ENCODE peak calls at places on chromosomes 1 and 21, in ten cellular contexts. X is A549, V is endodermal cell, H is fibroblast of lung, L is MM.1S, K is breast epithelium, C is GM12878, I is stomach, F is psoas muscle, O is PC-3. Q is an unnamed sample. For H3K4me1, the result is how much of the 10 kb centered on the place peaks cover.

GRCh38 chr1:51660570-51660969 is 43.7 kb downstream of the OSBPL9 start:
- DNase-seq in K (no peak), I (no peak), H (no peak), X (no peak), V (no peak), F (no peak), O (no peak), L (no peak), C (no peak), Q (no peak)

GRCh38 chr1:196355206-196355786 is 252.9 kb downstream of the KCNT2 start:
- DNase-seq in O (peak), V (no peak), H (peak), K (no peak), F (no peak), L (peak), I (no peak), C (no peak), X (peak), Q (no peak)

GRCh38 chr1:156436319-156437043 is 64.1 kb downstream of the MEF2D start:
- DNase-seq in F (no peak), C (no peak), H (no peak), L (no peak), O (no peak), V (peak), K (no peak), I (no peak), X (no peak), Q (no peak)

GRCh38 chr21:41410767-41411448 is 15.1 kb upstream of the MX1 start:
- DNase-seq in C (no peak), K (no peak), H (no peak), O (no peak), I (no peak), V (no peak), L (no peak), X (no peak), F (no peak), Q (no peak)

GRCh38 chr1:167829868-167830267 is 84.1 kb downstream of the ADCY10 start:
- DNase-seq in H (peak), V (no peak), L (no peak), C (no peak), O (no peak), F (no peak), K (no peak), X (no peak), I (no peak), Q (no peak)

GRCh38 chr21:27419153-27419552 is 452.3 kb upstream of the ADAMTS5 start:
- DNase-seq in H (no peak), I (no peak), C (no peak), X (no peak), L (no peak), K (no peak), F (no peak), O (no peak), V (no peak), Q (no peak)

GRCh38 chr1:18322353-18323032 is 158.2 kb upstream of the KLHDC7A start:
- DNase-seq in H (no peak), F (no peak), L (no peak), O (peak), I (no peak), C (no peak), X (peak), V (peak), K (no peak), Q (no peak)

GRCh38 chr1:212229654-212230053 is 55.6 kb upstream of the PPP2R5A start:
- DNase-seq in H (peak), F (no peak), I (no peak), C (no peak), X (no peak), K (no peak), O (peak), L (no peak), V (no peak), Q (no peak)

GRCh38 chr1:5661196-5662130 is 330.8 kb downstream of the NPHP4 start:
- DNase-seq in C (no peak), H (no peak), K (no peak), O (no peak), F (no peak), I (no peak), V (peak), X (no peak), L (no peak), Q (no peak)

GRCh38 chr1:185646202-185646683 is 87.9 kb upstream of the HMCN1 start:
- DNase-seq in F (no peak), C (no peak), O (peak), K (no peak), I (peak), H (peak), L (no peak), X (peak), V (peak), Q (peak)

GRCh38 chr21:43731476-43731875 is 12.5 kb downstream of the PDXK start:
- DNase-seq in L (no peak), H (no peak), C (no peak), F (no peak), X (no peak), K (no peak), O (no peak), I (peak), V (no peak), Q (no peak)

GRCh38 chr1:36151845-36152203 is 2.5 kb upstream of the TRAPPC3 start:
- DNase-seq in V (no peak), K (no peak), H (peak), O (no peak), C (no peak), X (no peak), F (peak), I (no peak), L (peak), Q (no peak)

GRCh38 chr1:159421821-159422220 is 10.2 kb upstream of the OR10J4 start:
- DNase-seq in L (no peak), C (no peak), K (no peak), V (peak), O (no peak), I (no peak), H (no peak), F (no peak), X (no peak), Q (no peak)

GRCh38 chr1:5973771-5974170 is 18.5 kb downstream of the NPHP4 start:
- DNase-seq in X (no peak), H (peak), L (no peak), I (no peak), O (no peak), K (peak), F (peak), C (no peak), V (no peak), Q (no peak)

GRCh38 chr1:7221823-7222462 is 436.7 kb downstream of the CAMTA1 start:
- DNase-seq in O (no peak), K (no peak), X (no peak), V (no peak), I (no peak), C (no peak), L (no peak), F (no peak), H (peak), Q (no peak)

GRCh38 chr1:109148838-109149555 is 35.1 kb downstream of the ELAPOR1 start:
- DNase-seq in O (no peak), I (no peak), V (no peak), X (no peak), H (no peak), L (no peak), C (no peak), F (no peak), K (no peak), Q (no peak)

GRCh38 chr1:235138821-235139220 is 10.2 kb upstream of the TOMM20 start:
- DNase-seq in I (no peak), C (no peak), O (no peak), F (no peak), K (no peak), L (no peak), X (no peak), H (no peak), V (no peak), Q (no peak)

GRCh38 chr1:12153181-12153785 is 13.5 kb upstream of the TNFRSF1B start:
- DNase-seq in F (peak), L (no peak), I (peak), O (peak), H (peak), C (peak), X (no peak), K (no peak), V (no peak), Q (no peak)

GRCh38 chr1:44346184-44346583 is 8.9 kb downstream of the ERI3 start:
- DNase-seq in I (no peak), F (no peak), V (no peak), H (no peak), K (no peak), L (no peak), X (no peak), O (no peak), C (no peak), Q (no peak)

GRCh38 chr1:109996476-109996875 is 11.9 kb downstream of the AHCYL1 start:
- DNase-seq in V (no peak), L (no peak), F (no peak), X (no peak), O (peak), I (no peak), H (peak), C (no peak), K (no peak), Q (no peak)

GRCh38 chr21:37224861-37225260 is 42.3 kb downstream of the VPS26C start:
- DNase-seq in V (no peak), O (no peak), K (no peak), H (no peak), C (no peak), I (no peak), L (no peak), X (no peak), F (no peak), Q (no peak)

GRCh38 chr1:119371800-119372199 is 3.2 kb downstream of the HAO2 start:
- DNase-seq in I (no peak), V (no peak), O (no peak), K (no peak), F (no peak), X (no peak), L (no peak), H (no peak), C (no peak), Q (no peak)

GRCh38 chr1:27491748-27492700 is 2.1 kb upstream of the WASF2 start:
- DNase-seq in K (peak), O (no peak), C (no peak), I (no peak), H (peak), F (peak), X (no peak), V (no peak), L (peak), Q (no peak)

GRCh38 chr1:160244209-160244608 is 18.1 kb downstream of the DCAF8 start:
- DNase-seq in K (no peak), H (no peak), O (peak), F (no peak), I (no peak), L (no peak), C (no peak), V (no peak), X (no peak), Q (no peak)

GRCh38 chr1:6188466-6188865 is 8.3 kb upstream of the CHD5 start:
- DNase-seq in L (no peak), F (peak), V (no peak), I (no peak), C (no peak), H (no peak), K (no peak), X (no peak), O (no peak), Q (no peak)

GRCh38 chr1:151968058-151968457 is 25.6 kb downstream of the S100A10 start:
- DNase-seq in O (peak), F (no peak), V (peak), H (peak), K (no peak), I (peak), C (no peak), X (peak), L (peak), Q (no peak)

GRCh38 chr1:205805082-205805711 is 7.8 kb downstream of the SLC41A1 start:
- DNase-seq in X (no peak), F (no peak), V (no peak), O (no peak), K (no peak), L (no peak), H (peak), I (no peak), C (no peak), Q (no peak)

GRCh38 chr1:78911956-78912880 is 94.3 kb downstream of the ADGRL4 start:
- DNase-seq in I (no peak), O (no peak), L (no peak), X (no peak), K (no peak), V (no peak), C (no peak), F (no peak), H (no peak), Q (no peak)

GRCh38 chr1:32939655-32940371 is 24.8 kb downstream of the RNF19B start:
- DNase-seq in K (no peak), V (no peak), X (no peak), C (no peak), F (no peak), H (peak), I (no peak), O (peak), L (no peak), Q (no peak)

GRCh38 chr21:44969965-44970755 is 30.3 kb downstream of the SLX9 start:
- DNase-seq in K (no peak), V (no peak), I (no peak), F (no peak), L (no peak), C (no peak), O (peak), H (peak), X (no peak), Q (no peak)

GRCh38 chr21:44971672-44971995 is 31.8 kb downstream of the SLX9 start:
- DNase-seq in O (no peak), H (no peak), V (no peak), X (no peak), L (no peak), I (no peak), F (no peak), C (no peak), K (no peak), Q (no peak)

GRCh38 chr21:44970766-44971671 is 31.2 kb downstream of the SLX9 start:
- DNase-seq in X (no peak), K (no peak), H (no peak), I (no peak), V (no peak), L (no peak), O (no peak), C (no peak), F (no peak), Q (no peak)

GRCh38 chr21:44967082-44968047 is 27.5 kb downstream of the SLX9 start:
- DNase-seq in I (no peak), L (no peak), K (no peak), O (no peak), X (no peak), F (peak), V (no peak), C (no peak), H (no peak), Q (no peak)

DNA sequence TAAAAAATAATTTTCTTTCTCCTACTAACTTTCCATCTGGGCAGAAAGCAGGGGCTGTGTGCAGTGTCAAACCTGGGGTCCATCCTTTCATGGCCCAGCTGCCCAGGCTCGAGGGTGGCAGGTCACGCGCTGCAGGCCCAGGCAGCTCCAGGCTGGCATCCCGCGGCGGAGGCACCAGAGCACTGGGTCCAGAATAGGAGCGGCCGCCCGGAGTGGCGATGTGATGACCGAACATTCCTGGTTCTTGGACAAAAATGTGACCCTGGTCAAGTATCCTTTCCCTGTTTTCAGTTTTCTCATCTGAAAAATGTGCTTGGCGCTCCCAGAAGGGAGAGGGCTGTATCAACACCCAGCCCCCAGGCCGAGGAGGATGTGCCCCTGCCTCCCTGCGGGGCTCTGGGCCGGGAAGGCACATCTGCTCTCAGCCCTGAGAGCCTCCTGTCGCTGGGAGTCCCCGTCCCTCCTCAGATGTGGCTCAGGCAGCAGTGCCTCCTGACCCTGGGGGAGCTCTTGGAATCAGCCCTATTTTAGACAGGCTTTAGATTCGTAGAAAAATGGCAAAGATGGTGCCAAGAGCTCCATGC is 29.3 kb downstream of the SLX9 start:
- DNase-seq in F (no peak), L (no peak), O (no peak), C (no peak), K (no peak), I (no peak), H (no peak), V (no peak), X (no peak), Q (no peak)
- H3K4me1 ChIP-seq in F (under half), L (under half), O (under half), C (under half), K (under half), I (half or more), H (under half), V (under half), X (under half), Q (under half)

GRCh38 chr1:147725685-147726084 is 34.7 kb downstream of the GJA5 start:
- DNase-seq in X (no peak), C (no peak), K (no peak), H (no peak), O (no peak), L (no peak), I (no peak), V (no peak), F (no peak), Q (no peak)

GRCh38 chr1:147722114-147722513 is 38.3 kb downstream of the GJA5 start:
- DNase-seq in C (no peak), K (no peak), X (no peak), F (no peak), H (no peak), O (no peak), L (no peak), V (peak), I (no peak), Q (no peak)

GRCh38 chr1:147723691-147724323 is 36.6 kb downstream of the GJA5 start:
- DNase-seq in L (peak), F (no peak), V (peak), O (peak), C (no peak), X (peak), I (no peak), K (no peak), H (peak), Q (peak)

GRCh38 chr1:147721711-147722110 is 38.7 kb downstream of the GJA5 start:
- DNase-seq in K (no peak), O (peak), X (no peak), I (no peak), V (no peak), C (no peak), H (no peak), L (no peak), F (no peak), Q (no peak)

DNA sequence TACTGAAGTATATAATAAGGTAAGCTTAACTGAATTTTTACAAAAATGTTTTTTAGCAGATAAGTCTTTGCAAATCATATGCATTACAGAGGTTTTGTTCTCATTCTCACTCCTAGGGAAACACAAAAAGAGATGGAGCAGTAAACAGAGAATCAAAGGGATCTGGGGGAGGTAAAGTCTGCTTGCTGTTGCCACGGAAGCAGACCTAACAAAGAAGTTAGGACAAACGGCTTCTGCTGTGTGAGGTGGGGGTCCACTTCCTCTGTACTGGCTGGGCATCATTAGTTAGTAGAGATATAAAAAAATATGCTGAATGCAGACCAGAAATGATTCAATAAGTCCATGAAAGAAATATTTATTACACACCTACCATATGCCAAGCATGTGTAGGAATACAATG is 34.2 kb downstream of the GJA5 start:
- DNase-seq in L (no peak), O (no peak), V (no peak), I (no peak), H (no peak), C (no peak), X (no peak), F (no peak), K (no peak), Q (no peak)
- H3K4me1 ChIP-seq in L (under half), O (under half), V (under half), I (under half), H (under half), C (under half), X (under half), F (under half), K (under half), Q (under half)

DNA sequence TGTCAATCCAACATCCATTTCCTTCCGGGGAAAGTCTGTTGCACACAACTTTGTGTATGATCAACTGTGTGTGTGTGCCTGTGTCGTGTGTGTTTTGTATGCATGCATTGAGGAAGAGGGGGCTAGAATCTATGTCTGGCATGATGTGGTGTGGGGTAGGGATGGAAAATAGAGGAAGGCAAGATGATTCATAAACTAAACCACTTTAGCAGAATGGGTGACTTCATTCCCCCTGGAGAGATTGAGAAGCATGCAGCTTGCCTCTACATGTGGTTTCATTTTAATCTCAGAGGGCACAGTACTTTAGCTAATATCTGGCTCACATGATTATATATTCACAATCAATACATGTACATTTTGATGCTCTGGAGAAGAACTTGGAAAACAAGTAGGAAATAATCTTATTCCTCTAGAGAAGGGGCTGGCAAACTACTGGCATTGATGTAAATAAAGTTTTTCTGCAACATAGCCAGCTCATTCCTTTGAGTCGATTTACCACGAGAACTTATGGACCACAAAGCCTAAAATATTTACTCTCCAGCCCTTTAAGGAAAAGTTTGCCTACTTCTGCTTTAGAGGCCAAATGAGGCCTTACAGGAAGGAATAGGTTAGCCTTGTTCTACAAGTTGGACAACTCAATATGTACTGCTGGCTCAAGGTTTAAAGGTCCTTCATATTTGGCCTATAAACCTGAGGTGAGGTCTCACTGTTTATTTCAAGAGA is 144.7 kb upstream of the DNAH14 start:
- DNase-seq in H (peak), X (no peak), F (no peak), V (no peak), O (peak), L (no peak), C (no peak), K (no peak), I (no peak), Q (no peak)
- H3K4me1 ChIP-seq in H (under half), X (under half), F (under half), V (under half), O (under half), L (under half), C (under half), K (under half), I (under half), Q (under half)

GRCh38 chr1:225445644-225446297 is 17.9 kb upstream of the LBR start:
- DNase-seq in I (no peak), C (no peak), K (no peak), V (peak), O (peak), X (no peak), L (no peak), H (no peak), F (no peak), Q (peak)

GRCh38 chr1:225440380-225440957 is 12.6 kb upstream of the LBR start:
- DNase-seq in O (no peak), F (no peak), I (no peak), C (no peak), K (no peak), V (no peak), H (no peak), L (no peak), X (no peak), Q (no peak)

GRCh38 chr1:225446298-225446941 is 18.6 kb upstream of the LBR start:
- DNase-seq in O (no peak), L (peak), X (no peak), H (no peak), K (no peak), F (no peak), V (peak), C (no peak), I (no peak), Q (no peak)

GRCh38 chr1:225441314-225442119 is 13.7 kb upstream of the LBR start:
- DNase-seq in X (no peak), I (no peak), K (no peak), O (no peak), V (no peak), C (no peak), H (no peak), F (no peak), L (peak), Q (no peak)

DNA sequence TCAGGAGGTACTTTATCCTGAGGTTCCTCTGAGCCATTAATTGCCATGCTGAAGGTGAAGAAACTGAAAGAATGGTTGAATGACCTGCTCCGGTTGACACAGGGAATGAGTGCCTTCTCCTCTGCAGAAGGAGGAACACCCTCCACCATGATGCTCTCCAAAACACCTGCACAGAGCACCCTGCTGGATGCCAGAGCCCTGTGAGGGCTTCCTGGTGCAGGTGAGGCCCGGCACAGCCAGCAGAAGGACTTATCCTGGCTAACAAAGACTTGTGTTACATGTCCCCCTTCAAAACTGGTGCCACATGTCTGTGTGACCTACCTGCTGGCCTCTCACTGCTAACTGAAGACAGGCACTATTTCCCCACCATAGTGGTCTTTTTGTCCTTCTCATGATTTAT is 14.3 kb upstream of the LBR start:
- DNase-seq in F (no peak), C (no peak), O (no peak), V (no peak), K (no peak), H (no peak), I (no peak), X (no peak), L (peak), Q (no peak)
- H3K4me1 ChIP-seq in F (under half), C (under half), O (under half), V (under half), K (under half), H (under half), I (half or more), X (under half), L (under half), Q (under half)

Q was measured in thyroid gland.